ENCODE peak calls at places on chromosomes 12 and 14, in six cellular contexts. V is suprapubic skin, L is H54, Y is Peyer's patch, E is heart left ventricle, Q is testis. M is an unnamed sample.

GRCh38 chr14:82720431-82720830 is 1186.8 kb upstream of the SEL1L start:
- DNase-seq in V (no peak), L (no peak), Y (no peak), E (no peak), Q (no peak), M (no peak)

GRCh38 chr12:12467701-12468218 is 94.9 kb downstream of the DUSP16 start:
- DNase-seq in V (no peak), L (no peak), Y (peak; percentile 77), E (no peak), Q (no peak), M (no peak)

GRCh38 chr14:21063479-21063878 is 5.9 kb downstream of the RNASE8 start:
- DNase-seq in V (no peak), L (no peak), Y (no peak), E (no peak), Q (peak; percentile 73), M (no peak)

GRCh38 chr12:9674226-9674590 is 4.7 kb downstream of the CLEC2D start:
- DNase-seq in V (no peak), L (no peak), Y (peak; percentile 82), E (no peak), Q (no peak), M (no peak)

GRCh38 chr14:100565650-100566049 is 21.6 kb downstream of the BEGAIN start:
- DNase-seq in V (no peak), L (no peak), Y (no peak), E (no peak), Q (no peak), M (no peak)

GRCh38 chr14:75147423-75148071 is 20.7 kb upstream of the NEK9 start:
- DNase-seq in V (peak; percentile 90), L (no peak), Y (peak; percentile 75), E (peak; percentile 66), Q (peak; percentile 89), M (peak; percentile 54)

GRCh38 chr14:68653754-68654153 is 139.1 kb downstream of the ZFP36L1 start:
- DNase-seq in V (no peak), L (no peak), Y (no peak), E (no peak), Q (no peak), M (no peak)

GRCh38 chr12:106179086-106179485 is 40.3 kb upstream of the NUAK1 start:
- DNase-seq in V (no peak), L (no peak), Y (no peak), E (no peak), Q (peak; percentile 55), M (no peak)

GRCh38 chr12:29888777-29889176 is 105.0 kb upstream of the TMTC1 start:
- DNase-seq in V (no peak), L (no peak), Y (no peak), E (no peak), Q (no peak), M (no peak)

GRCh38 chr14:58082011-58082410 is 70.0 kb downstream of the ARMH4 start:
- DNase-seq in V (no peak), L (no peak), Y (no peak), E (no peak), Q (no peak), M (no peak)

GRCh38 chr12:120951-121350 is 54.4 kb downstream of the IQSEC3 start:
- DNase-seq in V (no peak), L (no peak), Y (no peak), E (no peak), Q (no peak), M (no peak)

GRCh38 chr14:49849213-49849847 is 3.3 kb downstream of the NEMF start:
- DNase-seq in V (no peak), L (no peak), Y (no peak), E (no peak), Q (no peak), M (no peak)

GRCh38 chr14:58072288-58073071 is 79.5 kb downstream of the ARMH4 start:
- DNase-seq in V (no peak), L (peak; percentile 5), Y (peak; percentile 52), E (peak; percentile 51), Q (peak; percentile 47), M (peak; percentile 66)

GRCh38 chr12:131460516-131460915 is 250.4 kb upstream of the SFSWAP start:
- DNase-seq in V (no peak), L (no peak), Y (no peak), E (no peak), Q (no peak), M (no peak)

GRCh38 chr12:13536219-13536910 is 339.8 kb downstream of the EMP1 start:
- DNase-seq in V (no peak), L (no peak), Y (peak; percentile 75), E (no peak), Q (no peak), M (no peak)

GRCh38 chr12:57817261-57817989 is 1.1 kb downstream of the AVIL start:
- DNase-seq in V (no peak), L (no peak), Y (no peak), E (no peak), Q (no peak), M (no peak)

GRCh38 chr14:20332386-20332945 is 613 bp downstream of the CCNB1IP1 start:
- DNase-seq in V (no peak), L (no peak), Y (no peak), E (no peak), Q (peak; percentile 31), M (no peak)

GRCh38 chr12:70487440-70487839 is 121.3 kb downstream of the KCNMB4 start:
- DNase-seq in V (no peak), L (no peak), Y (no peak), E (no peak), Q (no peak), M (no peak)

GRCh38 chr14:102798926-102799325 is 21.7 kb downstream of the TRAF3 start:
- DNase-seq in V (no peak), L (no peak), Y (no peak), E (no peak), Q (no peak), M (no peak)

GRCh38 chr14:93114068-93114710 is 1.5 kb downstream of the ITPK1 start:
- DNase-seq in V (no peak), L (no peak), Y (no peak), E (no peak), Q (no peak), M (peak; percentile 46)

GRCh38 chr12:52925717-52926595 is 21.1 kb upstream of the KRT8 start:
- DNase-seq in V (no peak), L (no peak), Y (peak; percentile 78), E (no peak), Q (no peak), M (no peak)

GRCh38 chr12:62917939-62918338 is 17.0 kb downstream of the PPM1H start:
- DNase-seq in V (no peak), L (no peak), Y (no peak), E (no peak), Q (no peak), M (no peak)

GRCh38 chr12:86683568-86683991 is 427.4 kb upstream of the MGAT4C start:
- DNase-seq in V (no peak), L (no peak), Y (no peak), E (no peak), Q (no peak), M (no peak)

GRCh38 chr12:67669217-67669924 is 20.8 kb downstream of the DYRK2 start:
- DNase-seq in V (no peak), L (no peak), Y (no peak), E (no peak), Q (no peak), M (no peak)

GRCh38 chr14:99127651-99128167 is 144.3 kb downstream of the BCL11B start:
- DNase-seq in V (no peak), L (no peak), Y (peak; percentile 46), E (no peak), Q (no peak), M (no peak)

GRCh38 chr12:76113800-76114757 is 29.6 kb upstream of the NAP1L1 start:
- DNase-seq in V (no peak), L (no peak), Y (no peak), E (no peak), Q (peak; percentile 37), M (peak; percentile 46)

GRCh38 chr12:45205165-45205825 is 10.6 kb upstream of the ANO6 start:
- DNase-seq in V (no peak), L (no peak), Y (no peak), E (no peak), Q (no peak), M (no peak)

GRCh38 chr12:105279460-105280056 is 43.6 kb upstream of the APPL2 start:
- DNase-seq in V (no peak), L (no peak), Y (peak; percentile 63), E (peak; percentile 21), Q (no peak), M (peak; percentile 69)

GRCh38 chr14:95490727-95491451 is 25.6 kb downstream of the SYNE3 start:
- DNase-seq in V (no peak), L (no peak), Y (peak; percentile 86), E (no peak), Q (peak; percentile 86), M (peak; percentile 7)

DNA sequence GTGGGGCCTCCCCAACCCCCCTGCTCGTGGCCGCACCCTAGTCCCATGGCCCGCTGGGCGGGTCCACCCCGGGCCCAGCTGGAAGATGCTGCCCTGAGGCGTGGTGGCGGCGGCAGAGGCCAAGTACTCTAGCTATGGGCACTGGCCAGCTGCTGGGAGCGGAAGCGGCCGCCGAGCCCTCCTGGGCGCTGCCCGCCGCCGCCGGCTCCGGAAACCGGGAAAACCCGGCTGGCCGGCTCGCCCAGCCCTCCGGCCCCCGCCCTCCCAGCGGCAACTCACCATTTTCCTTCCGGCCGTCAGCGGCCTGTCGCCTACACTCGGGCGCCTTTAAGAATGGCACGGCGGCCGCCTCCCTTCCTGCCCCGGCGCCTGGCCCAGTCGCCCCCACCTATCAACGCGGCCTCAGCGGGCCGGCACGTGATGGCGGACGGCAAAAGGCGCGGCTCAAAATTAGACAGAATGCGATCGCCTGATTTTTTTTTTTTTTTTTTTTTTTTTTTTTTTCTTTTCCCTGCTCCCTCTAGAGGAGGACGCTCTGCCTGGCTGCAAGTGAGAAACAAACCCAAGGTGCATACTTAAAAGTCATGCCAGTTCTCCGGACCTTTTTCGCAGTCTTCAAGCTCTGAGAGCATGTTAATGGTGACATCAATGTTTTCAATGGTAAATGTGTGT is at the start of gene GMFB:
- DNase-seq in V (peak; percentile 95), L (peak; percentile 58), Y (peak; percentile 96), E (peak; percentile 95), Q (peak; percentile 94), M (peak; percentile 94)
- TF ChIP-seq POLR2A in V (peak; percentile 22), L (peak; percentile 53), Y (peak; percentile 91), E (peak; percentile 4), Q (peak; percentile 49), M (peak; percentile 83)

GRCh38 chr12:114311966-114312365 is 94.0 kb downstream of the TBX5 start:
- DNase-seq in V (no peak), L (no peak), Y (no peak), E (no peak), Q (no peak), M (no peak)
- TF ChIP-seq POLR2A in V (no peak), L (no peak), Y (no peak), E (no peak), Q (no peak), M (no peak)

GRCh38 chr12:65613692-65614091 is 210.6 kb upstream of the HMGA2 start:
- DNase-seq in V (no peak), L (no peak), Y (no peak), E (no peak), Q (no peak), M (no peak)
- TF ChIP-seq POLR2A in V (no peak), L (no peak), Y (no peak), E (no peak), Q (no peak), M (no peak)

DNA sequence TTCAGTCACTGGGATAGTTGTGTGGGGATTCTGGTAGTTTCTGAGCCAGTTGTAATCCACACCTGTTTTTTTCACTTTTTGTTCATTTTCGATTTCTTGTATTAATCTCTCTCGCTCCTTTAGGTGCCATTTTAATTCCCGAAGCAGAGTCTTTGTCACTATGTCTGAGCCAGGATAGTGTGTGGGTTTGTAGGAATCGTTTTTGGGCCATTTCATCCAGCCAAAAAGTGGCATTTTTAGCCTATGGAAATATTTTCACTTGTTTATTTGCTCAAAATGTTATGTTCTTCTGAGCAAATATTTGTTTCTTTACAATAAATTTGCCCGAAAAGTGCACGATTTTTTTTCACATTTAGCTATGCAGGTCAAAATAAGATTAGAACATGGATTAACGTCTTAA is 867 bp downstream of the RD3L start:
- DNase-seq in V (no peak), L (no peak), Y (no peak), E (no peak), Q (no peak), M (no peak)
- TF ChIP-seq POLR2A in V (no peak), L (no peak), Y (no peak), E (no peak), Q (no peak), M (no peak)